ENCODE peak calls at places on chromosomes 3 and 15, in nine cellular contexts. X is stimulated activated CD8-positive, alpha-beta memory T cell treated with anti-CD3 and anti-CD28 coated beads, Interleukin-4, amount 100 ng/mL, for 1 hour; E is HepG2; K is fibroblast of the aortic adventitia; J is stimulated activated CD4-positive, alpha-beta T cell treated with anti-CD3 and anti-CD28 coated beads, Interleukin-2, amount 100 ng/mL, for 48 hours; H is H54; T is activated CD8-positive, alpha-beta memory T cell treated with anti-CD3 and anti-CD28 coated beads for 48 hours; Z is K562; V is RWPE1. C is an unnamed sample.

GRCh38 chr3:190807719-190808375 is 54.6 kb downstream of the GMNC start:
- DNase-seq in V (no peak), K (no peak), H (no peak), T (no peak), E (peak), Z (no peak), J (no peak), X (no peak), C (no peak)

GRCh38 chr15:74835312-74835823 is 7.6 kb downstream of the ULK3 start:
- DNase-seq in K (peak), J (peak), Z (peak), E (peak), T (no peak), V (peak), H (peak), X (no peak), C (peak)

GRCh38 chr3:53590606-53591005 is 96.2 kb downstream of the CACNA1D start:
- DNase-seq in H (no peak), Z (no peak), J (no peak), T (no peak), E (no peak), V (no peak), X (no peak), K (no peak), C (no peak)

GRCh38 chr3:131194816-131195215 is 168.1 kb downstream of the NEK11 start:
- DNase-seq in V (no peak), K (no peak), Z (no peak), E (no peak), H (no peak), X (no peak), J (no peak), T (no peak), C (no peak)

GRCh38 chr3:191435981-191436380 is 25.0 kb upstream of the PYDC2 start:
- DNase-seq in J (no peak), T (no peak), V (no peak), E (no peak), Z (no peak), X (no peak), K (no peak), H (no peak), C (no peak)

GRCh38 chr3:152591448-152592003 is 243.4 kb upstream of the P2RY1 start:
- DNase-seq in K (no peak), J (no peak), E (no peak), H (no peak), V (no peak), Z (peak), X (no peak), T (no peak), C (no peak)

GRCh38 chr3:16316396-16316795 is 51.4 kb downstream of the OXNAD1 start:
- DNase-seq in E (no peak), T (no peak), J (no peak), V (no peak), H (no peak), K (no peak), Z (no peak), X (no peak), C (no peak)

GRCh38 chr15:33601461-33601860 is 290.7 kb downstream of the RYR3 start:
- DNase-seq in Z (no peak), J (no peak), K (no peak), X (no peak), T (no peak), V (no peak), E (no peak), H (no peak), C (no peak)

GRCh38 chr3:100257601-100258000 is 3.2 kb upstream of the TBC1D23 start:
- DNase-seq in X (no peak), Z (peak), E (no peak), K (peak), V (no peak), H (no peak), J (no peak), T (no peak), C (no peak)

GRCh38 chr3:58167431-58168351 is 43.1 kb downstream of the DNASE1L3 start:
- DNase-seq in Z (peak), H (peak), T (no peak), K (peak), E (no peak), J (peak), V (peak), X (peak), C (peak)

GRCh38 chr3:60045686-60046085 is 995.9 kb upstream of the CFAP20DC start:
- DNase-seq in Z (no peak), K (no peak), H (no peak), X (no peak), E (no peak), J (no peak), T (no peak), V (no peak), C (peak)

GRCh38 chr3:150270883-150271577 is 137.1 kb upstream of the TSC22D2 start:
- DNase-seq in E (no peak), Z (no peak), V (no peak), T (no peak), J (no peak), X (no peak), K (no peak), H (no peak), C (no peak)

GRCh38 chr3:100538339-100538706 is 45.9 kb downstream of the TMEM45A start:
- DNase-seq in T (no peak), Z (no peak), V (no peak), K (no peak), X (no peak), J (no peak), E (no peak), H (no peak), C (no peak)

GRCh38 chr3:113794526-113794925 is 44.1 kb upstream of the GRAMD1C start:
- DNase-seq in T (no peak), J (no peak), K (no peak), X (no peak), H (no peak), Z (no peak), V (no peak), E (no peak), C (no peak)

GRCh38 chr3:50607271-50608091 is 4.1 kb downstream of the CISH start:
- DNase-seq in J (no peak), Z (peak), X (no peak), E (no peak), T (no peak), H (no peak), K (no peak), V (no peak), C (no peak)

GRCh38 chr3:67688231-67688630 is 33.8 kb upstream of the SUCLG2 start:
- DNase-seq in J (no peak), K (no peak), T (no peak), V (no peak), Z (no peak), X (no peak), H (no peak), E (no peak), C (no peak)

GRCh38 chr15:78193731-78194567 is 40.4 kb downstream of the ACSBG1 start:
- DNase-seq in Z (no peak), X (no peak), J (no peak), H (no peak), T (no peak), V (no peak), E (no peak), K (no peak), C (no peak)

GRCh38 chr3:154022603-154023002 is 98.6 kb upstream of the ARHGEF26 start:
- DNase-seq in V (no peak), H (no peak), X (no peak), E (peak), Z (no peak), T (no peak), K (no peak), J (no peak), C (no peak)

GRCh38 chr3:55486101-55486856 is 827 bp downstream of the WNT5A start:
- DNase-seq in J (no peak), E (no peak), T (no peak), V (no peak), Z (no peak), X (no peak), K (peak), H (no peak), C (peak)

GRCh38 chr3:64387688-64388087 is 162.4 kb upstream of the PRICKLE2 start:
- DNase-seq in K (no peak), E (no peak), H (no peak), X (no peak), Z (no peak), T (no peak), J (no peak), V (no peak), C (no peak)

GRCh38 chr3:165919284-165919683 is 82.1 kb upstream of the BCHE start:
- DNase-seq in X (no peak), V (no peak), J (no peak), K (no peak), E (no peak), Z (peak), H (no peak), T (no peak), C (no peak)

GRCh38 chr15:79050977-79051376 is 39.6 kb downstream of the RASGRF1 start:
- DNase-seq in J (no peak), Z (no peak), E (peak), X (no peak), K (no peak), T (no peak), V (no peak), H (no peak), C (no peak)

GRCh38 chr3:150319900-150320299 is 88.2 kb upstream of the TSC22D2 start:
- DNase-seq in Z (no peak), J (no peak), H (peak), T (no peak), X (no peak), K (peak), V (peak), E (peak), C (no peak)

C was measured in cerebellum.